ENCODE peak calls at places on chromosomes 12 and 14, in four cellular contexts. G, N, O and M are unnamed samples.

GRCh38 chr14:100438678-100439592 is 115.8 kb downstream of the SLC25A47 start:
- DNase-seq in G (no peak), N (peak), O (peak), M (no peak)

GRCh38 chr14:65904988-65905387 is 492.5 kb downstream of the FUT8 start:
- DNase-seq in G (no peak), N (no peak), O (no peak), M (no peak)

GRCh38 chr12:67456281-67456918 is 187.2 kb downstream of the CAND1 start:
- DNase-seq in G (no peak), N (no peak), O (no peak), M (no peak)

GRCh38 chr14:105445901-105446845 is 26.5 kb downstream of the MTA1 start:
- DNase-seq in G (no peak), N (no peak), O (no peak), M (no peak)

GRCh38 chr14:21428930-21429329 is 27.0 kb downstream of the CHD8 start:
- DNase-seq in G (no peak), N (no peak), O (no peak), M (no peak)

GRCh38 chr12:42590324-42590934 is 883 bp upstream of the PRICKLE1 start:
- DNase-seq in G (peak), N (peak), O (no peak), M (no peak)

GRCh38 chr14:61343991-61344405 is 22.6 kb downstream of the PRKCH start:
- DNase-seq in G (no peak), N (peak), O (peak), M (no peak)

GRCh38 chr14:74358176-74358829 is 10.0 kb downstream of the VRTN start:
- DNase-seq in G (no peak), N (no peak), O (no peak), M (no peak)

GRCh38 chr14:33949051-33950037 is 1.5 kb downstream of the EGLN3 start:
- DNase-seq in G (no peak), N (no peak), O (no peak), M (no peak)

GRCh38 chr12:32444895-32445294 is 45.5 kb downstream of the FGD4 start:
- DNase-seq in G (no peak), N (peak), O (no peak), M (no peak)

GRCh38 chr12:6606331-6607131 is 648 bp downstream of the CHD4 start:
- DNase-seq in G (peak), N (peak), O (peak), M (peak)

GRCh38 chr12:31931796-31932715 is 27.2 kb upstream of the RESF1 start:
- DNase-seq in G (no peak), N (no peak), O (no peak), M (no peak)

GRCh38 chr12:84920331-84920730 is 7.7 kb upstream of the SLC6A15 start:
- DNase-seq in G (no peak), N (no peak), O (no peak), M (no peak)

GRCh38 chr12:56158926-56159461 is 835 bp downstream of the MYL6 start:
- DNase-seq in G (peak), N (peak), O (no peak), M (peak)

GRCh38 chr14:63752449-63753169 is 24.7 kb upstream of the SGPP1 start:
- DNase-seq in G (no peak), N (no peak), O (no peak), M (no peak)

GRCh38 chr12:42336286-42336685 is 10.3 kb downstream of the PPHLN1 start:
- DNase-seq in G (no peak), N (no peak), O (no peak), M (no peak)